ENCODE peak calls at places on chromosomes 12 and 14, in nine cellular contexts. M is stimulated activated CD8-positive, alpha-beta memory T cell treated with anti-CD3 and anti-CD28 coated beads, Interleukin-15, amount 100 ng/mL, for 24 hours; T is HEK293T; G is naive B cell; U is AG04450; L is stimulated activated CD4-positive, alpha-beta T cell treated with anti-CD3 and anti-CD28 coated beads, Interleukin-1b, Interleukin-23, amount 100 ng/mL, for 48 hours; V is stimulated activated naive B cell treated with anti-CD40 and anti-IgM and Interleukin-4, amounts not matched to agents 10 μg/mL and 1 μg/mL and 100 μg/mL, for 72 hours; X is uterus; Z is naive thymus-derived CD8-positive, alpha-beta T cell. J is an unnamed sample.

GRCh38 chr12:67457799-67458680 is 188.9 kb downstream of the CAND1 start:
- DNase-seq in G (no peak), M (no peak), L (no peak), V (peak), T (peak), Z (no peak), X (no peak), U (no peak), J (no peak)

GRCh38 chr14:102316048-102316745 is 3.3 kb upstream of the ZNF839 start:
- DNase-seq in M (no peak), V (no peak), G (no peak), X (peak), L (no peak), Z (no peak), U (no peak), T (no peak), J (peak)

GRCh38 chr12:111451649-111452129 is 46.0 kb downstream of the SH2B3 start:
- DNase-seq in U (no peak), T (peak), G (peak), Z (no peak), V (no peak), X (peak), M (no peak), L (no peak), J (no peak)

GRCh38 chr14:56172571-56172971 is 54.4 kb downstream of the PELI2 start:
- DNase-seq in Z (no peak), L (no peak), G (no peak), T (no peak), V (no peak), X (no peak), M (no peak), U (peak), J (no peak)

GRCh38 chr12:45587877-45588530 is 141.5 kb upstream of the ARID2 start:
- DNase-seq in U (no peak), V (no peak), X (no peak), L (no peak), G (no peak), T (no peak), Z (no peak), M (no peak), J (no peak)

GRCh38 chr12:81573228-81573627 is 185.9 kb downstream of the PPFIA2 start:
- DNase-seq in L (no peak), X (no peak), U (no peak), Z (no peak), T (no peak), G (no peak), V (no peak), M (no peak), J (no peak)

GRCh38 chr12:57148469-57149308 is 1.3 kb upstream of the LRP1-AS start:
- DNase-seq in M (no peak), X (peak), U (no peak), T (no peak), Z (no peak), L (no peak), V (no peak), G (no peak), J (no peak)

GRCh38 chr12:93970892-93971688 is 177.3 kb upstream of the PLXNC1 start:
- DNase-seq in T (no peak), U (no peak), G (no peak), L (no peak), X (no peak), Z (no peak), M (no peak), V (no peak), J (no peak)

GRCh38 chr12:51901121-51901812 is 6.0 kb upstream of the ACVRL1 start:
- DNase-seq in X (no peak), T (no peak), Z (no peak), U (no peak), L (no peak), M (no peak), V (no peak), G (no peak), J (no peak)

GRCh38 chr12:14960548-14961465 is 594 bp downstream of the ARHGDIB start:
- DNase-seq in V (no peak), Z (peak), L (peak), G (no peak), M (no peak), X (no peak), T (no peak), U (no peak), J (no peak)

J was measured in nephron progenitor cell.